ENCODE peak calls at places on chromosomes 4 and X, in six cellular contexts. H is mammary epithelial cell, X is cardiac fibroblast, L is uterus, I is lower leg skin, R is GM23338. D is an unnamed sample.

GRCh38 chr4:141802324-141802723 is 165.9 kb downstream of the IL15 start:
- DNase-seq in L (no peak), H (no peak), R (no peak), X (no peak), I (no peak), D (peak)

GRCh38 chrX:120145295-120145925 is 13.0 kb upstream of the RHOXF2 start:
- DNase-seq in X (no peak), R (no peak), L (no peak), H (no peak), I (no peak), D (no peak)

GRCh38 chr4:3123201-3123671 is 48.8 kb downstream of the HTT start:
- DNase-seq in I (no peak), L (no peak), R (no peak), H (no peak), X (peak), D (peak)

GRCh38 chrX:30593435-30594200 is 16.1 kb upstream of the TASL start:
- DNase-seq in L (no peak), X (no peak), H (no peak), R (peak), I (no peak), D (no peak)

GRCh38 chrX:136065044-136065671 is 79.9 kb downstream of the SLC9A6 start:
- DNase-seq in H (no peak), L (peak), R (no peak), I (peak), X (peak), D (peak)

GRCh38 chrX:11589573-11590110 is 76.1 kb downstream of the ARHGAP6 start:
- DNase-seq in X (no peak), I (no peak), R (no peak), L (peak), H (no peak), D (peak)

GRCh38 chrX:41559662-41560061 is 112.5 kb downstream of the NYX start:
- DNase-seq in X (peak), L (peak), I (no peak), H (no peak), R (no peak), D (peak)

GRCh38 chr4:80097395-80098177 is 24.6 kb upstream of the ANTXR2 start:
- DNase-seq in H (peak), X (peak), I (peak), R (no peak), L (peak), D (peak)

GRCh38 chr4:93617596-93617995 is 211.0 kb upstream of the ATOH1 start:
- DNase-seq in L (no peak), I (no peak), X (no peak), R (no peak), H (no peak), D (no peak)

GRCh38 chrX:130906776-130907175 is 3.8 kb upstream of the ENOX2 start:
- DNase-seq in I (no peak), R (no peak), X (no peak), H (no peak), L (no peak), D (no peak)

GRCh38 chrX:15602761-15603160 is 2.0 kb upstream of the ACE2 start:
- DNase-seq in I (no peak), R (no peak), L (no peak), H (no peak), X (no peak), D (no peak)

GRCh38 chrX:2828404-2829065 is at the start of gene GYG2:
- DNase-seq in X (peak), R (peak), H (no peak), L (no peak), I (no peak), D (peak)

GRCh38 chrX:87338510-87338909 is 179.1 kb upstream of the KLHL4 start:
- DNase-seq in I (no peak), X (peak), L (no peak), H (peak), R (peak), D (peak)

GRCh38 chrX:126550816-126551215 is 1.8 kb downstream of the DCAF12L1 start:
- DNase-seq in X (no peak), L (no peak), I (no peak), H (no peak), R (no peak), D (no peak)

GRCh38 chrX:103441878-103442535 is 65.7 kb downstream of the BEX3 start:
- DNase-seq in R (no peak), H (peak), L (no peak), I (no peak), X (no peak), D (no peak)

GRCh38 chr4:19372365-19372764 is 879.3 kb upstream of the SLIT2 start:
- DNase-seq in X (no peak), L (no peak), I (no peak), H (no peak), R (peak), D (no peak)

GRCh38 chrX:154799554-154800348 is 5.5 kb downstream of the MPP1 start:
- DNase-seq in L (peak), I (no peak), R (no peak), H (no peak), X (peak), D (peak)

GRCh38 chrX:107741318-107741813 is 34.2 kb downstream of the TSC22D3 start:
- DNase-seq in R (no peak), L (no peak), H (no peak), X (no peak), I (peak), D (no peak)

GRCh38 chrX:154761977-154762528 is 611 bp upstream of the DKC1 start:
- DNase-seq in H (no peak), I (no peak), R (no peak), L (no peak), X (no peak), D (no peak)

GRCh38 chr4:71571346-71571745 is 212.5 kb downstream of the GC start:
- DNase-seq in L (no peak), H (no peak), R (no peak), I (no peak), X (peak), D (no peak)

GRCh38 chrX:82734140-82734539 is 774.0 kb upstream of the POU3F4 start:
- DNase-seq in X (no peak), I (no peak), L (no peak), H (no peak), R (no peak), D (no peak)

GRCh38 chrX:152913354-152913753 is 15.5 kb downstream of the ZNF185 start:
- DNase-seq in X (no peak), I (no peak), L (no peak), R (no peak), H (no peak), D (no peak)

GRCh38 chr4:175998782-175999181 is 66.9 kb upstream of the WDR17 start:
- DNase-seq in R (peak), X (no peak), I (no peak), L (no peak), H (peak), D (no peak)

GRCh38 chr4:143404555-143404954 is 67.9 kb downstream of the GAB1 start:
- DNase-seq in H (no peak), X (no peak), R (no peak), L (no peak), I (no peak), D (no peak)

GRCh38 chr4:56656346-56656643 is 24.8 kb downstream of the HOPX start:
- DNase-seq in L (no peak), H (no peak), R (peak), I (peak), X (no peak), D (no peak)

GRCh38 chr4:180617203-180617602 is 1626.0 kb upstream of the TENM3 start:
- DNase-seq in H (peak), L (no peak), X (no peak), R (peak), I (no peak), D (no peak)

GRCh38 chrX:17459008-17459407 is 84.0 kb downstream of the NHS start:
- DNase-seq in H (peak), X (peak), L (peak), I (peak), R (no peak), D (peak)

GRCh38 chrX:153537526-153538295 is 20.3 kb downstream of the ATP2B3 start:
- DNase-seq in L (no peak), R (no peak), X (no peak), H (no peak), I (no peak), D (no peak)

GRCh38 chr4:93605163-93605562 is 223.4 kb upstream of the ATOH1 start:
- DNase-seq in R (no peak), L (no peak), I (no peak), X (no peak), H (no peak), D (no peak)

GRCh38 chrX:103678199-103678993 is 8.1 kb downstream of the MORF4L2 start:
- DNase-seq in H (peak), L (no peak), X (peak), R (no peak), I (no peak), D (peak)

GRCh38 chr4:89836897-89837384 is at the start of gene SNCA:
- DNase-seq in X (peak), I (peak), R (peak), L (peak), H (peak), D (peak)

GRCh38 chr4:10095296-10095991 is 21.2 kb downstream of the WDR1 start:
- DNase-seq in X (no peak), R (no peak), I (no peak), L (no peak), H (no peak), D (no peak)

DNA sequence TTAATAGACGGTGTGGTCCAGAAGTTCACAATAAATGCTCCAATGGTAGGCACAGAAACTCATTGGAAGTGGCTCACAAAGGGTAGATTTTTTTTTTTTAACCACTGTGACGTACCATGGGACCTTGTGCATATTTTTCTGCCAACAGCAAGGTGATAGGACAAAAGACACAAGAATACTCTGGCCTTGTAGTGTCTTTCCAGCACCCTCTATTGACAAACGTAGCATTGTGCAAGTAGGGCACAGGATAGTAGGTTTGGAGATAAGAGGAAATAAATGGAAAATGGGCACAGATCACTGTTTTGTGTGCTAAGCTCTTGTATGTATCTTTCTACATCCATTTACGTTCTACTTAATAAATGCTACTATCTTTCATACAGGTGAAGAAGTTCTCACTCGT is 2054.9 kb downstream of the PCDH7 start:
- DNase-seq in X (peak), L (no peak), R (peak), I (no peak), H (no peak), D (no peak)
- TF ChIP-seq CTCF in X (no peak), L (no peak), R (peak), I (no peak), H (peak), D (no peak)

GRCh38 chrX:45758738-45759397 is 558.2 kb upstream of the DIPK2B start:
- DNase-seq in H (peak), L (no peak), R (no peak), I (no peak), X (no peak), D (peak)
- H3K4me3 ChIP-seq in H (no peak), L (no peak), R (no peak), I (no peak), X (no peak), D (no peak)

DNA sequence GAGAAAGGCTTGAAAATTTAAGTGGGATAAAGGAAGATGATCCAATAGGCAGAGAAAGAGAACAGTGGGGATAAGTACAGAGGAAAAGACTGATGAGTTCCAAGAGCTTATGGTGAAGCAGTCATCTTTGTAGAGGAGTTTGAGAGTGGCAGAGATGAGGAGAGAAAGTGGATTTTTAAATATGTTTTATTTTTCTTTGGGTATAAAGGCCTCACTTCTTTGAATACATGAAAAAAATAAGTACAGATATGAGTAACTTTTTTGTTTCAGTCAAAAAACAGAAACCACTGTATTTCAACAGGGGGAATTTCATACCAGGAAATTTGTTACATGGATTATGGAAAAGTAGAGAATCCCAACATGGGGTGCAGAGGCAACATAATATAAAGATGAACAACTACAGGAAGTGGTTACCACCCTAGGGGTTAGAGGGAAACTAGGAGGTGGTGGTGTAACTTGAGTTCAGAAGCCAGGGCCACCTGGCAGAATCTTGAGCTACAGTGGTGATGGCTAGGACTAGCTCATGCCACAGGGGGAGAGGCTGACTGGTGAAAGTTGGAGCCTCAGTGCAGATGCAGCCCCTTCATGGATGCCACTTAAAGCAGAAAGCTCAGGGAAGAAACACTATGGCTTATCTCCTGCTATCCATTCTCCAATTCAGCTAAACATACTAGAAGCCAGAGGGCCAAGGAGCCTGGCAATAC is 3.4 kb upstream of the CYBB start:
- DNase-seq in I (no peak), X (no peak), L (no peak), H (no peak), R (no peak), D (no peak)
- TF ChIP-seq CTCF in I (no peak), X (no peak), L (no peak), H (no peak), R (no peak), D (no peak)

GRCh38 chr4:148437439-148437838 is 4.8 kb downstream of the NR3C2 start:
- DNase-seq in I (no peak), L (no peak), H (no peak), R (no peak), X (no peak), D (no peak)

GRCh38 chr4:148434075-148434773 is 8.0 kb downstream of the NR3C2 start:
- DNase-seq in I (no peak), X (no peak), H (no peak), L (no peak), R (no peak), D (no peak)

GRCh38 chr4:148438047-148438446 is 4.2 kb downstream of the NR3C2 start:
- DNase-seq in R (peak), L (no peak), X (no peak), H (no peak), I (no peak), D (no peak)

GRCh38 chr4:148435654-148436406 is 6.4 kb downstream of the NR3C2 start:
- DNase-seq in X (no peak), H (no peak), L (no peak), I (no peak), R (no peak), D (no peak)

GRCh38 chr4:148436512-148436911 is 5.7 kb downstream of the NR3C2 start:
- DNase-seq in H (no peak), I (no peak), L (no peak), X (no peak), R (no peak), D (no peak)
- H3K4me3 ChIP-seq in H (no peak), I (no peak), L (no peak), X (no peak), R (no peak), D (no peak)

GRCh38 chrX:13952581-13952980 is 77.1 kb downstream of the GEMIN8 start:
- DNase-seq in X (no peak), L (no peak), R (no peak), I (no peak), H (no peak), D (no peak)
- TF ChIP-seq CTCF in X (no peak), L (no peak), R (no peak), I (no peak), H (no peak), D (no peak)

DNA sequence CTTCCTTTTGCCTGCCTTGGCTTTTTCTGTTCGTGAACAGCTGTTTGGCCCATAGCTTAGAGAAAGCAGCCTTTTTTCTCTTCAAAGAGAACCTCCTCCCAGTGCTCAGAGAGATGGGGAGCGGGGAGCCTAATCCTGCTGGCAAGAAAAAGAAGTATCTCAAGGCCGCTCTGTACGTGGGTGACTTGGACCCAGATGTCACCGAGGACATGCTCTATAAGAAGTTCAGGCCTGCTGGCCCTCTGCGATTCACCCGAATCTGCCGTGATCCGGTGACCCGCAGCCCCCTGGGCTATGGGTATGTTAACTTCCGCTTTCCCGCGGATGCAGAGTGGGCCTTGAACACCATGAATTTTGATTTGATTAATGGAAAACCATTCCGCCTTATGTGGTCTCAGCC is 826 bp downstream of the PABPC5 start:
- DNase-seq in L (no peak), R (peak), H (no peak), X (peak), I (no peak), D (no peak)
- H3K4me3 ChIP-seq in L (peak), R (peak), H (no peak), X (peak), I (peak), D (no peak)

GRCh38 chrX:132592880-132593279 is 104.0 kb upstream of the MBNL3 start:
- DNase-seq in L (peak), H (no peak), X (peak), I (no peak), R (peak), D (peak)
- TF ChIP-seq CTCF in L (peak), H (peak), X (peak), I (no peak), R (peak), D (peak)

DNA sequence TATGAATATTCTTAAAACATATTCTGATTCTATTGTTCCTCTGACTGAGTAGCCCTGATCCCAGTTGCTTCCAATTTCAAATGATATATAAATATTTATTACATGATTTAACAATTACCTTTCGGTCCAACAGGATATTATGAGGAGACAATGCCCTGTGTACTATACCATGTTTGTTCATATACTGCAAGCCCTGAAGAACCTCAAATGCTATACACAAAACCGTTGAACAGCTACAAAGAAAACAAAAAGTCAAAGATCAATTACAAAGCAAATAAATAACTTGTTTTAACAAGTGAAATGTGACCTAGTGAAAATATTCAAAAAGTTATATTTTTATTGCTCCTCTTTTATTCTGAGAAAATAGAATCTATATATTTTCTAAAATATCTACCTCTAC is 54.0 kb downstream of the TBCK start:
- DNase-seq in I (no peak), H (no peak), X (no peak), R (no peak), L (no peak), D (no peak)
- H3K4me3 ChIP-seq in I (no peak), H (no peak), X (no peak), R (no peak), L (no peak), D (no peak)